ENCODE peak calls at places on chromosomes 16 and 17, in eight cellular contexts. R is GM23338, K is GM13976, G is right atrium auricular region, P is fibroblast of lung, W is hepatocyte, F is ovary, A is HFFc6. T is an unnamed sample.

GRCh38 chr16:86067516-86067915 is 168.6 kb downstream of the IRF8 start:
- DNase-seq in R (no peak), K (no peak), G (no peak), P (no peak), W (no peak), F (no peak), A (no peak), T (no peak)

GRCh38 chr17:67221062-67221998 is 23.7 kb downstream of the HELZ start:
- DNase-seq in R (peak; percentile 54), K (peak; percentile 47), G (no peak), P (peak; percentile 54), W (peak; percentile 55), F (no peak), A (peak; percentile 54), T (peak; percentile 49)

GRCh38 chr17:76641501-76641900 is 2.1 kb downstream of the ST6GALNAC1 start:
- DNase-seq in R (peak; percentile 42), K (no peak), G (no peak), P (no peak), W (peak; percentile 51), F (no peak), A (no peak), T (no peak)

GRCh38 chr16:56399492-56399891 is 25.9 kb downstream of the AMFR start:
- DNase-seq in R (no peak), K (no peak), G (no peak), P (no peak), W (no peak), F (no peak), A (no peak), T (no peak)

GRCh38 chr16:85447657-85448313 is 165.3 kb upstream of the GSE1 start:
- DNase-seq in R (no peak), K (no peak), G (no peak), P (no peak), W (no peak), F (no peak), A (no peak), T (no peak)

GRCh38 chr16:71627631-71628236 is 1.8 kb downstream of the MARVELD3 start:
- DNase-seq in R (peak; percentile 68), K (no peak), G (no peak), P (no peak), W (no peak), F (no peak), A (no peak), T (no peak)

GRCh38 chr16:5010576-5011329 is 23.0 kb downstream of the NAGPA start:
- DNase-seq in R (peak; percentile 41), K (no peak), G (no peak), P (no peak), W (no peak), F (no peak), A (no peak), T (no peak)

GRCh38 chr16:46714797-46715591 is 25.5 kb downstream of the ORC6 start:
- DNase-seq in R (no peak), K (no peak), G (no peak), P (no peak), W (no peak), F (no peak), A (no peak), T (no peak)

GRCh38 chr17:30104575-30105339 is 11.9 kb upstream of the NSRP1 start:
- DNase-seq in R (peak; percentile 95), K (peak; percentile 66), G (peak; percentile 86), P (peak; percentile 83), W (peak; percentile 91), F (peak; percentile 82), A (peak; percentile 82), T (peak; percentile 83)

DNA sequence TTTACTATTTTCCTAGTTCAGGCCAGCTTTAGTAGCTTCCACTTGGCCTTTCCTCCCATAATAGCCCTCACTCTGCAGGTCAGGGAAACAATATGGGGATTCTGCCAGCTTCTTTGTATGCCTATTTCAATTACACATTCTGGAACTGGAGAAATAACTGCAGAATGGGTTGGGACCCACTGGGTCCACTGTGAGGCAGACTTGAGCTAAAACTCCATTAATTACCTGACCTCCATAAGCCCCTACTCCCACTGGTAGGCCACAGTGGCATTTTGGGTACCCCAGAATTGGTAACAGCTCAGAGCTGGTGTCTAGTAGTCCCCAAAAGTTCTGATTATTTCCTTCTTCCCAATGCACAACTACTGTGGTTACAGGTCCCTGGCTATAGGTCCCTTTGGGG is 16.7 kb upstream of the TENT4B start:
- DNase-seq in R (peak; percentile 30), K (no peak), G (no peak), P (no peak), W (no peak), F (no peak), A (no peak), T (no peak)
- TF ChIP-seq CTCF in R (peak; percentile 41), K (no peak), G (no peak), P (no peak), W (no peak), F (no peak), A (peak; percentile 23), T (no peak)

GRCh38 chr17:65918450-65918849 is 273.5 kb downstream of the CEP112 start:
- DNase-seq in R (no peak), K (no peak), G (no peak), P (no peak), W (no peak), F (no peak), A (no peak), T (no peak)

GRCh38 chr17:65917560-65917959 is 274.4 kb downstream of the CEP112 start:
- DNase-seq in R (no peak), K (no peak), G (no peak), P (no peak), W (no peak), F (no peak), A (no peak), T (no peak)

GRCh38 chr17:65920996-65921395 is 270.9 kb downstream of the CEP112 start:
- DNase-seq in R (peak; percentile 4), K (no peak), G (no peak), P (no peak), W (peak; percentile 12), F (no peak), A (no peak), T (no peak)

GRCh38 chr17:65916425-65916824 is 275.5 kb downstream of the CEP112 start:
- DNase-seq in R (no peak), K (no peak), G (no peak), P (no peak), W (no peak), F (no peak), A (no peak), T (no peak)

GRCh38 chr17:65918921-65919546 is 272.9 kb downstream of the CEP112 start:
- DNase-seq in R (peak; percentile 50), K (no peak), G (no peak), P (no peak), W (peak; percentile 13), F (peak; percentile 20), A (no peak), T (no peak)
- TF ChIP-seq CTCF in R (peak; percentile 46), K (no peak), G (peak; percentile 32), P (peak; percentile 38), W (peak; percentile 28), F (no peak), A (no peak), T (no peak)

DNA sequence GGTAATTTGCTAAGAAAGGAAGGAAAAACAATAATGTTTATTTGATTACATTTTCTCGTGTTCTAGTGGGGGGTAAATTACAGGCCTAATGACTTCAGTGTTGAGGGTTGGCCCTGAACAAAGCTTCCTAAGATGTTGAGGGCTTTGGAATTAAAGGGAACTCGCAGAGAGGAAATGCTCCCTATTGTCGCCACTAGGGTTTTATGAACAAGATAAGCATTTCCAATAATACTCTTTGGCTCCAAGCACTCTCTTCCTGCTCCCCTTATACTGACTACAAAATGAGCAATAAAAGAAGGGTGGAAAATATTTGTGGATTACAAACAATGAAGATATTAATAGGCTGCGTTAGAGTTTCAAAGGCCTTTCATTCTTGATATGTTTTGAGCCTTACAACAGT is 363.6 kb downstream of the HS3ST3B1 start:
- DNase-seq in R (peak; percentile 53), K (no peak), G (no peak), P (no peak), W (no peak), F (no peak), A (no peak), T (no peak)
- TF ChIP-seq CTCF in R (peak; percentile 42), K (no peak), G (no peak), P (no peak), W (no peak), F (no peak), A (no peak), T (no peak)

DNA sequence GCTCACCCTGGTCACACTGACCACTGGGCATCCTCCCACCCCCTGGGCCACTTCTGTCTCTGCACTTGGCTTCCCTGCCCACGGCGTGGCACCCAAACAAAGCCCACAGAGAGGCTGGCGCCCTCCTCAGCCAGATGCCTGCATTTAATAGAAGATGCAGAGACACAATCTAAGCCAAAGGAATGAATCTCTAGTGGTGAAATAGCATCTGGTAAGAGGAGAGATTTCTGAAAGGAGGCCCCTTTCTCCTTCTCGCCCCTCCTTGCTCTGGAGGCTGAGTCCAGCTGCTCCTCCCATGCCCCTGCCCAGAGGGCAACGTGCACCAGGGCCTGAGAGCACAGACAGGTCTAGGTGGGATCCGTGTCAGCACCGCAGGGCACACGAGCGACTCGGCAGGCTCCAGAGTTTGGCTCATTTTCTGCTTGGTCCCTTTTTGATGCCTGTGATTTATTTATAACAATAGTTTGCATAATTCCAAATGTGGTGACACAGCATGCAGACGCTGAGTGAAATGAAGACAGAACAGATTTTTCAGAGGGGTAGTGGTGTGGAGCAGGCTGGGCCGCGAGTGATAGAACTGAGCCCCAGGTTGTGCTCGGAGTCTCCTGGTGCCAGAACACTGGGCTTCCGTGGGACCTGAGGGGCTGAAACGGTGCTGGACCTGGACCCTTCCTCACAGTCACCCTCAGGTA is 95.6 kb downstream of the METRNL start:
- DNase-seq in R (no peak), K (no peak), G (peak; percentile 36), P (no peak), W (no peak), F (no peak), A (no peak), T (no peak)
- TF ChIP-seq CTCF in R (peak; percentile 13), K (no peak), G (no peak), P (no peak), W (peak; percentile 6), F (no peak), A (peak; percentile 37), T (no peak)

GRCh38 chr16:68257251-68257905 is 6.9 kb upstream of the SLC7A6 start:
- DNase-seq in R (no peak), K (peak; percentile 83), G (no peak), P (no peak), W (no peak), F (no peak), A (no peak), T (peak; percentile 32)
- TF ChIP-seq CTCF in R (no peak), K (no peak), G (no peak), P (no peak), W (no peak), F (no peak), A (no peak), T (no peak)

DNA sequence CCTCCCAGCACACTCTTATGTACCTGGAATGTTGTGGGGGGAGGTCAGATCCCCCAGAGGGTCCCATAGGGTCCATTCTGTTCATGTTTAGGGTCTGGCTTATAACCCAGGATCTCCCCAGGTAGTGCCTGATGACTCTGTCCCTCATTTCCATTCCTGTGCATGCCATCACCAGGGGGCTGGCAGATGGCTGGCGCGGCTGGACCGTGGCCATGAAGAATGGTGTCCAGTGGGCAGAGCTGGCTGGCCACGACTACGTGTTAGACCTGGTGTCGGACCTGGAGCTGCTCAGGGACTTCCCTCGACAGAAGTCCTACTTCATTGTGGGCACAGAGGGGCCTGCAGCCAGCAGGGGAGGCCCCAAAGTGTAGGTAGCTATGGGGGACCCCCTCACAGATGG is 35.0 kb upstream of the ALKBH5 start:
- DNase-seq in R (no peak), K (no peak), G (no peak), P (no peak), W (no peak), F (no peak), A (no peak), T (no peak)
- TF ChIP-seq CTCF in R (no peak), K (no peak), G (no peak), P (no peak), W (no peak), F (no peak), A (no peak), T (no peak)

T was measured in activated CD8-positive, alpha-beta T cell treated with anti-CD3 and anti-CD28 coated beads for 36 hours.